ENCODE peak calls at places on chromosomes 13 and 19, in six cellular contexts. One of them, this sample, is unnamed.

GRCh38 chr13:30038884-30039283 is 188.5 kb upstream of the UBL3 start:
- DNase-seq in tibial artery: no peak
- DNase-seq in effector memory CD4-positive, alpha-beta T cell: no peak
- DNase-seq in psoas muscle: no peak
- DNase-seq in stimulated activated CD4-positive, alpha-beta T cell treated with anti-CD3 and anti-CD28 coated beads, Interleukin-15, amount 100 ng/mL, for 1 hour: no peak
- DNase-seq in left cardiac atrium: no peak
- DNase-seq in this sample: no peak

GRCh38 chr13:75226755-75227435 is 255.1 kb downstream of the TBC1D4 start:
- DNase-seq in tibial artery: no peak
- DNase-seq in effector memory CD4-positive, alpha-beta T cell: no peak
- DNase-seq in psoas muscle: no peak
- DNase-seq in stimulated activated CD4-positive, alpha-beta T cell treated with anti-CD3 and anti-CD28 coated beads, Interleukin-15, amount 100 ng/mL, for 1 hour: no peak
- DNase-seq in left cardiac atrium: no peak
- DNase-seq in this sample: no peak

GRCh38 chr19:5959260-5960004 is 18.5 kb downstream of the RANBP3 start:
- DNase-seq in tibial artery: no peak
- DNase-seq in effector memory CD4-positive, alpha-beta T cell: no peak
- DNase-seq in psoas muscle: no peak
- DNase-seq in stimulated activated CD4-positive, alpha-beta T cell treated with anti-CD3 and anti-CD28 coated beads, Interleukin-15, amount 100 ng/mL, for 1 hour: no peak
- DNase-seq in left cardiac atrium: no peak
- DNase-seq in this sample: no peak

GRCh38 chr19:17560205-17560595 is 4.8 kb downstream of the COLGALT1 start:
- DNase-seq in tibial artery: no peak
- DNase-seq in effector memory CD4-positive, alpha-beta T cell: no peak
- DNase-seq in psoas muscle: peak; percentile 53
- DNase-seq in stimulated activated CD4-positive, alpha-beta T cell treated with anti-CD3 and anti-CD28 coated beads, Interleukin-15, amount 100 ng/mL, for 1 hour: no peak
- DNase-seq in left cardiac atrium: peak; percentile 52
- DNase-seq in this sample: no peak

GRCh38 chr13:48585456-48585840 is 52.6 kb upstream of the RCBTB2 start:
- DNase-seq in tibial artery: no peak
- DNase-seq in effector memory CD4-positive, alpha-beta T cell: no peak
- DNase-seq in psoas muscle: no peak
- DNase-seq in stimulated activated CD4-positive, alpha-beta T cell treated with anti-CD3 and anti-CD28 coated beads, Interleukin-15, amount 100 ng/mL, for 1 hour: no peak
- DNase-seq in left cardiac atrium: peak; percentile 30
- DNase-seq in this sample: no peak

GRCh38 chr13:61414686-61415664 is 674 bp downstream of the PCDH20 start:
- DNase-seq in tibial artery: peak; percentile 74
- DNase-seq in effector memory CD4-positive, alpha-beta T cell: no peak
- DNase-seq in psoas muscle: no peak
- DNase-seq in stimulated activated CD4-positive, alpha-beta T cell treated with anti-CD3 and anti-CD28 coated beads, Interleukin-15, amount 100 ng/mL, for 1 hour: no peak
- DNase-seq in left cardiac atrium: peak; percentile 53
- DNase-seq in this sample: peak; percentile 50

GRCh38 chr19:51382004-51382403 is 5.8 kb downstream of the LIM2 start:
- DNase-seq in tibial artery: no peak
- DNase-seq in effector memory CD4-positive, alpha-beta T cell: no peak
- DNase-seq in psoas muscle: no peak
- DNase-seq in stimulated activated CD4-positive, alpha-beta T cell treated with anti-CD3 and anti-CD28 coated beads, Interleukin-15, amount 100 ng/mL, for 1 hour: no peak
- DNase-seq in left cardiac atrium: no peak
- DNase-seq in this sample: no peak

GRCh38 chr13:51000576-51001260 is 91.1 kb downstream of the RNASEH2B start:
- DNase-seq in tibial artery: no peak
- DNase-seq in effector memory CD4-positive, alpha-beta T cell: no peak
- DNase-seq in psoas muscle: peak; percentile 69
- DNase-seq in stimulated activated CD4-positive, alpha-beta T cell treated with anti-CD3 and anti-CD28 coated beads, Interleukin-15, amount 100 ng/mL, for 1 hour: no peak
- DNase-seq in left cardiac atrium: peak; percentile 55
- DNase-seq in this sample: no peak

GRCh38 chr13:43227721-43228120 is 204.3 kb downstream of the DNAJC15 start:
- DNase-seq in tibial artery: no peak
- DNase-seq in effector memory CD4-positive, alpha-beta T cell: no peak
- DNase-seq in psoas muscle: no peak
- DNase-seq in stimulated activated CD4-positive, alpha-beta T cell treated with anti-CD3 and anti-CD28 coated beads, Interleukin-15, amount 100 ng/mL, for 1 hour: no peak
- DNase-seq in left cardiac atrium: no peak
- DNase-seq in this sample: no peak

GRCh38 chr13:30719521-30719914 is 15.8 kb upstream of the ALOX5AP start:
- DNase-seq in tibial artery: no peak
- DNase-seq in effector memory CD4-positive, alpha-beta T cell: no peak
- DNase-seq in psoas muscle: no peak
- DNase-seq in stimulated activated CD4-positive, alpha-beta T cell treated with anti-CD3 and anti-CD28 coated beads, Interleukin-15, amount 100 ng/mL, for 1 hour: no peak
- DNase-seq in left cardiac atrium: no peak
- DNase-seq in this sample: no peak

GRCh38 chr13:50428183-50428877 is 413.1 kb downstream of the KCNRG start:
- DNase-seq in tibial artery: no peak
- DNase-seq in effector memory CD4-positive, alpha-beta T cell: no peak
- DNase-seq in psoas muscle: no peak
- DNase-seq in stimulated activated CD4-positive, alpha-beta T cell treated with anti-CD3 and anti-CD28 coated beads, Interleukin-15, amount 100 ng/mL, for 1 hour: no peak
- DNase-seq in left cardiac atrium: no peak
- DNase-seq in this sample: no peak

This sample was measured in aorta.